ENCODE peak calls at places on chromosomes 5 and 9, in six cellular contexts. N is HCT116, F is HepG2, S is GM12878, T is K562, P is SK-N-SH. X is an unnamed sample.

GRCh38 chr5:72693001-72693442 is 123.4 kb upstream of the TNPO1 start:
- DNase-seq in S (no peak), P (peak), N (no peak), F (no peak), T (no peak), X (no peak)

GRCh38 chr9:129177443-129177790 is 644 bp downstream of the IER5L start:
- DNase-seq in S (no peak), P (peak), F (no peak), N (no peak), T (peak), X (no peak)

GRCh38 chr9:132037470-132037869 is 42.2 kb downstream of the MED27 start:
- DNase-seq in S (no peak), P (no peak), T (no peak), N (no peak), F (no peak), X (no peak)

GRCh38 chr5:177606071-177607051 is 6.4 kb downstream of the B4GALT7 start:
- DNase-seq in S (no peak), F (no peak), N (no peak), P (no peak), T (no peak), X (no peak)

GRCh38 chr5:32030686-32031478 is 143.2 kb downstream of the GOLPH3 start:
- DNase-seq in F (no peak), N (no peak), T (no peak), P (no peak), S (no peak), X (no peak)

GRCh38 chr5:66828551-66829421 is 232.6 kb downstream of the MAST4 start:
- DNase-seq in T (no peak), P (peak), S (no peak), N (no peak), F (peak), X (no peak)

GRCh38 chr9:13382595-13382994 is 103.1 kb upstream of the MPDZ start:
- DNase-seq in S (no peak), P (no peak), T (no peak), N (no peak), F (no peak), X (no peak)

GRCh38 chr9:107016383-107016782 is 153.4 kb downstream of the ZNF462 start:
- DNase-seq in F (no peak), N (no peak), T (no peak), P (no peak), S (no peak), X (no peak)

GRCh38 chr5:32187675-32188074 is 13.6 kb upstream of the GOLPH3 start:
- DNase-seq in P (no peak), N (no peak), S (no peak), F (no peak), T (no peak), X (no peak)

GRCh38 chr5:14872070-14872989 is 752 bp upstream of the ANKH start:
- DNase-seq in F (peak), S (no peak), T (peak), P (peak), N (no peak), X (no peak)

DNA sequence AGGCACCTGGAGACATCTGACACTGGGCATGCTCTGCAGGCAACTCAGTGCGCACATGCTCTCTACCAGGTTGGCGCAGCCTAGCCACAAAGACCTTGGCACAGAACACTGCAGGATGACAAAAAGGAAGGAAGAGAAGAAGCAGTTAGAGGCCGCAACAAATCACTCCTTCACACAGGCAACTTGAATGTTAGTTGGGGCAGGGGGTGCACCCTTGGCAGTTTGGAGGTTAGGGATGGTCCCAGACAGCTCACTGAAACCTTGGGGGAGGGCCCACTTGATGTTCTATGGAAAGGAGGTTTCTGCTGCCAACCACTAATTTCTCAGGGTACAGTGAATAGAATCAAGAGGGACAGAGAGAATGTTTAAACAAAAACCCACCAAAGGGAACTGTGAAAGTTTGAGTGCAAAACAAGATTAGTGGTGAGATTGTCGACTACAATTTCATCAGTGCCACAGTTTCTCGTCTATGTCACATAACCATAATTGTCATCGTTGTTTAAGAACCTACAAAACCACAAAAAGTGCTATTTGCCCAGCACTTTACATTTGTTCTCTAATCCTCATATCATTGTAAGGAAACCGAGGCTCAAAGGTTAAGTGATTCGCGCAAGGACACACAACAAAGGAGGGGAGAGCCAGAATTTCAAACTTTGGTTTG is 48.7 kb downstream of the FBXW11 start:
- DNase-seq in N (no peak), F (peak), T (no peak), S (peak), P (no peak), X (no peak)
- TF ChIP-seq JUND in N (no peak), F (no peak), T (no peak), S (no peak), P (no peak), X (no peak)

GRCh38 chr5:119302916-119303897 is 52.6 kb upstream of the TNFAIP8 start:
- DNase-seq in S (no peak), F (peak), P (no peak), T (no peak), N (no peak), X (no peak)

GRCh38 chr5:119302449-119302848 is 53.4 kb upstream of the TNFAIP8 start:
- DNase-seq in T (no peak), P (no peak), S (no peak), F (no peak), N (no peak), X (no peak)

GRCh38 chr5:119301947-119302346 is 53.9 kb upstream of the TNFAIP8 start:
- DNase-seq in S (no peak), T (no peak), N (no peak), P (no peak), F (no peak), X (no peak)

GRCh38 chr5:119300311-119300670 is 55.5 kb upstream of the TNFAIP8 start:
- DNase-seq in S (no peak), T (no peak), N (no peak), P (no peak), F (no peak), X (no peak)

GRCh38 chr5:119301210-119301609 is 54.6 kb upstream of the TNFAIP8 start:
- DNase-seq in T (no peak), N (no peak), S (no peak), P (no peak), F (no peak), X (no peak)
- TF ChIP-seq YY1 in T (no peak), N (no peak), S (no peak), P (no peak), F (no peak), X (no peak)

GRCh38 chr5:147855774-147856069 is 22.8 kb upstream of the SCGB3A2 start:
- DNase-seq in F (no peak), N (no peak), T (no peak), P (no peak), S (no peak), X (no peak)

GRCh38 chr5:147854894-147855773 is 23.4 kb upstream of the SCGB3A2 start:
- DNase-seq in N (no peak), T (no peak), S (no peak), F (no peak), P (no peak), X (no peak)

GRCh38 chr5:147856801-147857200 is 21.7 kb upstream of the SCGB3A2 start:
- DNase-seq in N (no peak), T (no peak), S (no peak), F (no peak), P (no peak), X (no peak)

GRCh38 chr5:147858520-147858919 is 20.0 kb upstream of the SCGB3A2 start:
- DNase-seq in N (no peak), T (no peak), P (no peak), F (no peak), S (no peak), X (no peak)

GRCh38 chr5:147857302-147858129 is 21.0 kb upstream of the SCGB3A2 start:
- DNase-seq in F (peak), N (peak), T (peak), S (no peak), P (peak), X (peak)
- TF ChIP-seq JUND in F (no peak), N (no peak), T (no peak), S (no peak), P (no peak), X (no peak)

DNA sequence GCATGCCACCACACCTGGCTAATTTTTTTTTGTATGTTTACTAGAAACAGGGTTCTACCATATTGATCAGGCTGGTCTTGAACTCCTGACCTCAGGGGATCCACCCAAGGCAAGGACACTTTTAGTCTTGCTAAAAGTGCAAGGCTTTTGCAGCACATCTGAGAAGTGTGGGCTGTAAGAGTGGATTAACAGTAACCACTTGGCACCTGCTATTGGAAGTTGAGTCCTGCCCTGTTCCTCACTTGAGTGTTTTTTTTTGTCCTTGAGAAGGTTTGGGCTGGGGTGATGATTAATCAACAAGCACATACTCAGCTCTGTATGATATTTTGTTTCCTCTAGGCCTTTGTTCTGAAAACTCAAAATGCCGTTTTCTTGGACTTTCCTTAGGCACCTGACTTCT is 37.4 kb downstream of the SNX30 start:
- DNase-seq in T (no peak), F (no peak), N (no peak), S (no peak), P (no peak), X (no peak)
- TF ChIP-seq YY1 in T (no peak), F (no peak), N (no peak), S (no peak), P (no peak), X (no peak)

DNA sequence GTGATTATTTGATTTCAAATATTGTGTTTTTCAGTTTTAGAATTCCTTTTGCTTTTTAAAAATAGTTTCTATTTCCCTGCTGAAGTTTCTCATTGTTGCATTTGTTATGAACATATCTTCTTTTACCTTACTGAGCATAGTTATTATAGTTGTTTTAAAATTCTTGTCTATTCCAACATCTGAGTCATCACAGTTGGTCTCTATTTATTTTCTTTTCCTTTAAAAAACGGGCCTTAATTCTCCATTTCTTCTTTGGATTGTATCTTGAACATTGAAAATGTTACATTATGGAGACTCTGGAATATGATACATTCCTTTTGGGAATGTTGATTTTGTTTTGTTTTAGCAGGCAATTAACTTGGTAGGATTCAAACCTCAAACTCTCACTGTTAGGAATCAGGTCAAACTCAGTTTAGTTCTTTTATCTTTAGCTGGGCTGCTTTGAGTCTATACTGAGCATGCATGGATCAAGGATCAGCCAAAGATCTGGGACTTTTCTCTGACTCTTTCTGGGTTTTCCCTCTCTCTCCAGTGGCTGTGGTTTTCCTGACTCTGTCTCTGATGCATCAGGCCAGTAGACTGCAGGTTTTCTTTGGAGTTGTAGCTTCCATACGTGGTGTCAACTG is 70.3 kb downstream of the TEK start:
- DNase-seq in S (no peak), T (no peak), P (no peak), N (no peak), F (no peak), X (no peak)
- TF ChIP-seq JUND in S (no peak), T (no peak), P (no peak), N (no peak), F (no peak), X (no peak)

GRCh38 chr9:27407966-27408365 is 111.0 kb upstream of the EQTN start:
- DNase-seq in F (no peak), S (no peak), N (no peak), T (no peak), P (no peak), X (no peak)
- TF ChIP-seq YY1 in F (no peak), S (no peak), N (no peak), T (no peak), P (no peak), X (no peak)

GRCh38 chr5:151110122-151110681 is 29.4 kb upstream of the TNIP1 start:
- DNase-seq in S (no peak), T (no peak), F (no peak), N (no peak), P (no peak), X (no peak)
- TF ChIP-seq JUND in S (no peak), T (no peak), F (no peak), N (no peak), P (no peak), X (no peak)

X was measured in H1.